ENCODE peak calls at places on chromosomes 2 and 18, in four cellular contexts. I, T, J and X are unnamed samples.

GRCh38 chr2:66508358-66509071 is 73.6 kb downstream of the MEIS1 start:
- DNase-seq in I (no peak), T (no peak), J (no peak), X (no peak)

GRCh38 chr18:45384137-45384998 is 230.9 kb upstream of the SLC14A2 start:
- DNase-seq in I (no peak), T (peak; percentile 66), J (no peak), X (peak; percentile 54)

GRCh38 chr2:160351978-160352377 is 141.6 kb downstream of the RBMS1 start:
- DNase-seq in I (no peak), T (no peak), J (no peak), X (no peak)

GRCh38 chr2:196333397-196333796 is 162.0 kb upstream of the STK17B start:
- DNase-seq in I (no peak), T (no peak), J (no peak), X (no peak)

GRCh38 chr2:49225126-49225525 is 70.8 kb upstream of the FSHR start:
- DNase-seq in I (no peak), T (no peak), J (no peak), X (no peak)

GRCh38 chr2:199456383-199457146 is 1.2 kb downstream of the SATB2 start:
- DNase-seq in I (no peak), T (no peak), J (no peak), X (no peak)

GRCh38 chr2:69742170-69742952 is 427 bp downstream of the ANXA4 start:
- DNase-seq in I (no peak), T (peak; percentile 46), J (no peak), X (no peak)

GRCh38 chr2:98013407-98014042 is 17.8 kb upstream of the TMEM131 start:
- DNase-seq in I (no peak), T (no peak), J (no peak), X (no peak)

GRCh38 chr18:43914017-43914416 is 636.7 kb upstream of the SYT4 start:
- DNase-seq in I (no peak), T (no peak), J (no peak), X (no peak)

GRCh38 chr2:134842930-134843490 is 4.6 kb downstream of the ACMSD start:
- DNase-seq in I (no peak), T (no peak), J (no peak), X (no peak)

GRCh38 chr2:23312996-23313606 is 71.9 kb upstream of the KLHL29 start:
- DNase-seq in I (no peak), T (no peak), J (no peak), X (no peak)

GRCh38 chr2:11129598-11130449 is 25.4 kb upstream of the SLC66A3 start:
- DNase-seq in I (peak; percentile 85), T (peak; percentile 90), J (no peak), X (peak; percentile 78)

GRCh38 chr2:19351499-19351898 is 6.9 kb downstream of the OSR1 start:
- DNase-seq in I (no peak), T (no peak), J (no peak), X (no peak)
- H3K4me3 ChIP-seq in I (no peak overlapping the region), T (no peak overlapping the region), J (peak overlapping the region; percentile 61), X (no peak overlapping the region)

DNA sequence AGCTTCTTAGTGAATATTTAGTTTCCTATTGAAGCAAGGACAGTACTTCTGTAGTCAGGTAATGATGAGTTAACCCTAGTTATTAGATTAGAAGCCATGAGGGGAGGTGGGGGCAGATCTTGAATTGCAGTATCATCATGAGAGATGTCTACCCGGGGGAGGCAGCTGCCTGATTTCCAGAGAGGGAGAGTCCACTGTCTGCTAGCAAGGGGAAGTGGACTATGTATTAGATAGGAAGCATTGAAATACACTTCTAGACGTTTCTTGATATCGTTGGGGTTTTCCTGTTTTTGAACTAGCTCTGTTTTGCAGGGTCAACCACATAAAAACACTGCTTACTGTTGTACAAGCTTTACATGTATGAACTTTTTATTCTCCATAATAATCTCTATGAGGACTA is 38.8 kb downstream of the APLF start:
- DNase-seq in I (no peak), T (no peak), J (no peak), X (no peak)
- H3K4me3 ChIP-seq in I (no peak overlapping the region), T (no peak overlapping the region), J (no peak overlapping the region), X (no peak overlapping the region)

DNA sequence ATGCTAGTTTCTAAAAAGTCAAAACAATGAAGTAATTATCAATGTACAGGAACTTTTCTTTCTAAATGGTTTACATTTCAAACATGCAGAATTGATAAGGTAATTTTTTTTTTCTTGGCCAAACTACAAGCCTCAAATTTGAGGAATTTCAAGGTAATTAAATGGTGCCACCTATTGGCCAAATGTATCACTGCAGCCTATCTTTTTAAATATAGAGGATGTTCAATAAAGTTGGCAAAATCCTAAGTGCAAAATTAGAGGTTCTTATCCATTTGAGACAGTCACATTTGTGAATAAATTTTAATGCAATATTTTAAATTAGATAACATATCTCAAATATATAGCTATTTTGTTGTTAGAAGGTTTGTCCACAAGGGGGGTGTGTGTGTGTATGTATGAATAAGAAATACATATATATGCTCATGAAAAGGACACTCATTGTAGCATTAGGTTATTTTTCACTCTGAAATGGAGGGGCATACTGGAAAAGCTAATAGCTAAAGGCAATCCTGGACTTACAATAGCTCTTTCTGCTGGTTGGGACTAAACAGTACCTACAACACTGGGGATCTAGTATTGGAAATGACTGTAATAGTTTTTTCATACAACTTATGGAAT is 26.2 kb downstream of the MMADHC start:
- DNase-seq in I (peak; percentile 36), T (peak; percentile 38), J (no peak), X (no peak)
- H3K4me3 ChIP-seq in I (no peak overlapping the region), T (no peak overlapping the region), J (no peak overlapping the region), X (no peak overlapping the region)

DNA sequence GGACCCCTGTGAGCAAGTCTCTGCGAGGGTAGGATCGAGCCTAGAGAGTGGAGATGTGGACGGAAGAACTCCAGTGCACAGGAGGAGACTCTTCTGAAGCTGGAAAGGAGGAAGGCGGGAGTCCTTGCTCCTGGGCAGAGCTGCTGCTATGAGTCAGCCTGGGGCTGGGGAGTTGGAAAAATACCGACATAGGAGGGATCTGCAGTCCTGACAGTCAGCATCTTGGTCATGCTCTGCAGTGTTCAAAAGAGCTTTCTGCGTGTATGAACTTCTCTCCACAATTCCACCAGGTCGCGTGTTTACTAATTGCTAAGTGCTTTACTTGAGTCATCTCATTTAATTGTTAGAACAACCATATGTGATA is 233.9 kb downstream of the LDLRAD4 start:
- DNase-seq in I (no peak), T (no peak), J (no peak), X (no peak)
- H3K4me3 ChIP-seq in I (no peak overlapping the region), T (no peak overlapping the region), J (no peak overlapping the region), X (no peak overlapping the region)

GRCh38 chr2:121284424-121285076 is 452 bp downstream of the TFCP2L1 start:
- DNase-seq in I (no peak), T (peak; percentile 41), J (no peak), X (no peak)
- H3K4me3 ChIP-seq in I (no peak overlapping the region), T (peak overlapping the region; percentile 75), J (peak overlapping the region; percentile 67), X (peak overlapping the region; percentile 42)

GRCh38 chr2:74553892-74554820 is at the start of the genes DOK1 and LOXL3:
- DNase-seq in I (peak; percentile 79), T (peak; percentile 93), J (peak; percentile 59), X (peak; percentile 90)

GRCh38 chr2:74551530-74551929 is 2.2 kb downstream of the LOXL3 start:
- DNase-seq in I (no peak), T (no peak), J (no peak), X (no peak)

GRCh38 chr2:74550231-74550630 is 3.5 kb downstream of the LOXL3 start:
- DNase-seq in I (no peak), T (no peak), J (no peak), X (no peak)

GRCh38 chr2:74552914-74553811 is 579 bp downstream of the LOXL3 start:
- DNase-seq in I (no peak), T (no peak), J (no peak), X (no peak)

DNA sequence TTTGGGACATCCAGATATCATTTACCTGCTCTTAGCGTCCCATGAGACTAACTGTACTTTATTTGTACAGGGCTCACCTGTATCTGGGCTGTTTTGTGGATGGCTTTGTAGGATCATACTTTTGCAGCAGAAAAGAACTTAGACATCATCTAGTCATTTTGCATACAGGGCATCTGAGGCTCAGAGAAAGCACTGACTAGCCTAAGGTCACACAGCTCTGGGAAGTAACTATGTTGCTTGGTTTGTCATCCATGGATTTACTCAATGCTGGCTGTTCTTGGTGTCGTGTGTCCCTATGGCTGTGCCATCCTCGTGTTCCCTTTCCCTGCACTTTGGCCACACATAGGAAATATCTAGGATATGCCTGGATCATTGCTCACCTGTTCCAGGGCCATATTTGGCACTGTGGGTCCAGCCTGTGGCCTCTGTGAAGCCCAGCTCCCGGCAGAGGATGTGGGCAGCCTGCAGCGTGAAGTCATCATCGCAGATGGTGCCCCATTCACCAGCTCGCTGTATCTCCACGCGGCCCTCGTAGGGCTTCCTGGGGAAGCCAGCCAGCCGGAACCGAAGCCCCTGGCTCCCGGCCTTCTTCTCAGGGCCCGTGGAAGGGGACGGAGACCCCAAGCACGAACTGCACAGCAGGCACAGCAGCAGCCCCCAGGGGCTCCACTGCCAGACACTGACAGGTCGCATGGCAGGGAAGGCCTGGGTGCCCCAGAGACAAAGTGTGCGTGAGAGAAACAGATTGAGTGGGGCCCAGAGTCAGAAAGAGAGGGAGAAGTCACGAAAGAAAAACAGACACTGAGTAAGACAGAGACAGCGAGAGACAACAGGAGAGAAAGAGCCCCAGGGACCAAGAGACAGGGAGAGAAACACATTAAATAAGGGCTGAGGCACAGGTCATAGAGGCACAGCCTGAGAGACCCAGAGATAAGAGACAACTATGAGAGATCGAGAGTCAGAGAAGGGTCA is 1.5 kb downstream of the LOXL3 start:
- DNase-seq in I (no peak), T (no peak), J (no peak), X (no peak)
- H3K4me3 ChIP-seq in I (no peak overlapping the region), T (peak overlapping the region; percentile 76), J (peak overlapping the region; percentile 74), X (no peak overlapping the region)

GRCh38 chr2:184596819-184597411 is 1.4 kb upstream of the ZNF804A start:
- DNase-seq in I (no peak), T (no peak), J (no peak), X (no peak)
- H3K4me3 ChIP-seq in I (no peak overlapping the region), T (peak overlapping the region; percentile 50), J (peak overlapping the region; percentile 86), X (no peak overlapping the region)

GRCh38 chr2:12232876-12233275 is 483.9 kb upstream of the TRIB2 start:
- DNase-seq in I (no peak), T (no peak), J (no peak), X (no peak)
- H3K4me3 ChIP-seq in I (no peak overlapping the region), T (no peak overlapping the region), J (no peak overlapping the region), X (no peak overlapping the region)

DNA sequence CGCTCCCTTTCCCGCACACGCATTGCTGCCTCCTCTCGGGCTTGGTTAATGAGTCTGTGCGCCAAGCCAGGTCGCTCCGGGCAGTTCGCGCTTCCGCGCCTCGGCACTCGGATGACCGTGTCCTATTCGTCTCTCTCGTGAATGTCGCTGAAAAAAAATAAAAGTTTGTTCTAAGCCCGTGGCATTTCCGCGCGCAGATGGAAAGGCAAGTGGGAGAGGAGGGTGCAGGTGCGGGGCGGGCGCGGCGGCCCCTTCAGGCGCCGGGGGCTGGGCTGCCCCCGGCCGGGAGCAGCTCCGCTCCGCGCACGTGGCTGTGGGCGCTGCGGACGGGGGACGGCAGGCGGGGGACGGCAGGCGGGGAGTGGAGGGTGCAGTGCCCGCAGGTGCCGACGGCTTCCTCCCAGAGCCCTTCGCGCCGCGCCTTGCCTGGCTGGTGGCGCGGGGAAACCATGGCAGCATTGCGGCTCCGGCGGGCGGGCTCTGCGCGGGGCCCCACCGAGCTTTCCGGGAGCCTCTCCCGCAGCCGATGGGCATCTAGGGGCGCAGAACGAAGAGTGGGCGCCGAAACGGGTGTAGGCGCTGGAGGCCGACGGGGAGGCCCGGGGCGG is 159.6 kb upstream of the SIX2 start:
- DNase-seq in I (no peak), T (no peak), J (no peak), X (no peak)
- H3K4me3 ChIP-seq in I (no peak overlapping the region), T (peak overlapping the region; percentile 23), J (peak overlapping the region; percentile 62), X (peak overlapping the region; percentile 25)

GRCh38 chr2:174338155-174338495 is 3.4 kb downstream of the SP9 start:
- DNase-seq in I (no peak), T (no peak), J (no peak), X (no peak)
- H3K4me3 ChIP-seq in I (no peak overlapping the region), T (no peak overlapping the region), J (peak overlapping the region; percentile 57), X (no peak overlapping the region)